ENCODE peak calls at places on chromosomes 5 and 9, in five cellular contexts. X is AG04450, Y is A673, D is cardiac muscle cell, K is psoas muscle. N is an unnamed sample.

GRCh38 chr9:91374939-91375338 is 13.2 kb upstream of the AUH start:
- DNase-seq in X (peak), Y (peak), D (no peak), K (no peak), N (no peak)

GRCh38 chr5:138344887-138345622 is 7.0 kb downstream of the FAM53C start:
- DNase-seq in X (no peak), Y (no peak), D (no peak), K (no peak), N (no peak)

GRCh38 chr5:161966544-161966943 is 101.0 kb upstream of the GABRG2 start:
- DNase-seq in X (no peak), Y (peak), D (peak), K (no peak), N (peak)

GRCh38 chr5:139180850-139181785 is 17.1 kb downstream of the SIL1 start:
- DNase-seq in X (no peak), Y (peak), D (no peak), K (no peak), N (no peak)

GRCh38 chr9:93549636-93550035 is 26.7 kb upstream of the PHF2 start:
- DNase-seq in X (no peak), Y (no peak), D (no peak), K (no peak), N (no peak)

GRCh38 chr5:115589043-115589442 is 13.2 kb downstream of the TICAM2 start:
- DNase-seq in X (no peak), Y (no peak), D (no peak), K (no peak), N (no peak)

GRCh38 chr5:151675225-151675955 is 11.3 kb downstream of the SPARC start:
- DNase-seq in X (no peak), Y (peak), D (no peak), K (no peak), N (peak)

GRCh38 chr5:132386644-132387286 is 17.3 kb downstream of the SLC22A5 start:
- DNase-seq in X (no peak), Y (peak), D (peak), K (peak), N (peak)

GRCh38 chr9:136665704-136666363 is 3.1 kb downstream of the EGFL7 start:
- DNase-seq in X (no peak), Y (peak), D (peak), K (no peak), N (no peak)

GRCh38 chr5:155807884-155808576 is 518.9 kb upstream of the SGCD start:
- DNase-seq in X (no peak), Y (no peak), D (no peak), K (no peak), N (no peak)

GRCh38 chr5:53418409-53418808 is 62.0 kb upstream of the FST start:
- DNase-seq in X (no peak), Y (no peak), D (no peak), K (no peak), N (no peak)

GRCh38 chr9:115606851-115607250 is 488.9 kb upstream of the TNC start:
- DNase-seq in X (no peak), Y (no peak), D (no peak), K (no peak), N (no peak)

GRCh38 chr5:156253130-156253529 is 73.8 kb upstream of the SGCD start:
- DNase-seq in X (no peak), Y (no peak), D (no peak), K (no peak), N (no peak)

GRCh38 chr5:14545308-14545707 is 36.3 kb upstream of the OTULINL start:
- DNase-seq in X (no peak), Y (no peak), D (no peak), K (no peak), N (no peak)

GRCh38 chr5:179243333-179243732 is 101.9 kb downstream of the ADAMTS2 start:
- DNase-seq in X (peak), Y (no peak), D (no peak), K (no peak), N (no peak)

GRCh38 chr5:134082264-134082992 is 32.1 kb upstream of the TCF7 start:
- DNase-seq in X (no peak), Y (no peak), D (no peak), K (no peak), N (no peak)

GRCh38 chr5:178244566-178244965 is 12.0 kb upstream of the PHYKPL start:
- DNase-seq in X (no peak), Y (no peak), D (no peak), K (no peak), N (no peak)

GRCh38 chr9:93451762-93452709 is 551 bp downstream of the FAM120A start:
- DNase-seq in X (no peak), Y (peak), D (peak), K (peak), N (peak)

GRCh38 chr5:72379936-72380335 is 59.8 kb downstream of the PTCD2 start:
- DNase-seq in X (no peak), Y (no peak), D (no peak), K (no peak), N (no peak)

GRCh38 chr9:27870404-27870803 is 297.1 kb upstream of the C9orf72 start:
- DNase-seq in X (no peak), Y (no peak), D (no peak), K (no peak), N (no peak)

GRCh38 chr9:124133752-124134151 is 122.2 kb downstream of the LHX2 start:
- DNase-seq in X (no peak), Y (no peak), D (peak), K (no peak), N (no peak)

GRCh38 chr5:147849226-147849625 is 17.8 kb upstream of the SPINK1 start:
- DNase-seq in X (no peak), Y (no peak), D (no peak), K (no peak), N (no peak)

GRCh38 chr9:124456341-124457078 is 6.3 kb downstream of the ADGRD2 start:
- DNase-seq in X (no peak), Y (no peak), D (no peak), K (no peak), N (no peak)

GRCh38 chr9:126985870-126986498 is 71.4 kb downstream of the RALGPS1 start:
- DNase-seq in X (no peak), Y (peak), D (no peak), K (peak), N (peak)

GRCh38 chr9:114033397-114034103 is 44.5 kb downstream of the AMBP start:
- DNase-seq in X (no peak), Y (peak), D (peak), K (peak), N (no peak)

GRCh38 chr5:119022017-119022745 is 33.8 kb upstream of the DTWD2 start:
- DNase-seq in X (peak), Y (peak), D (no peak), K (no peak), N (peak)

GRCh38 chr5:85311536-85311935 is 926.9 kb upstream of the EDIL3 start:
- DNase-seq in X (no peak), Y (no peak), D (no peak), K (no peak), N (no peak)

GRCh38 chr5:14082973-14083372 is 60.2 kb upstream of the TRIO start:
- DNase-seq in X (no peak), Y (no peak), D (no peak), K (no peak), N (no peak)

GRCh38 chr5:65072836-65073620 is 304.3 kb downstream of the CWC27 start:
- DNase-seq in X (no peak), Y (no peak), D (no peak), K (no peak), N (no peak)

GRCh38 chr9:4296217-4296616 is 3.7 kb downstream of the GLIS3 start:
- DNase-seq in X (no peak), Y (no peak), D (no peak), K (no peak), N (no peak)
- H3K4me3 ChIP-seq in X (no peak), Y (no peak), D (no peak), K (no peak), N (no peak)

GRCh38 chr9:68708089-68708488 is 3.0 kb downstream of the PIP5K1B start:
- DNase-seq in X (no peak), Y (no peak), D (no peak), K (no peak), N (no peak)

GRCh38 chr9:68706579-68707201 is 1.6 kb downstream of the PIP5K1B start:
- DNase-seq in X (no peak), Y (peak), D (peak), K (no peak), N (peak)

GRCh38 chr9:68704498-68704803 is 589 bp upstream of the PIP5K1B start:
- DNase-seq in X (no peak), Y (no peak), D (peak), K (no peak), N (no peak)

GRCh38 chr9:68704804-68705635 is at the start of gene PIP5K1B:
- DNase-seq in X (no peak), Y (peak), D (peak), K (peak), N (peak)

DNA sequence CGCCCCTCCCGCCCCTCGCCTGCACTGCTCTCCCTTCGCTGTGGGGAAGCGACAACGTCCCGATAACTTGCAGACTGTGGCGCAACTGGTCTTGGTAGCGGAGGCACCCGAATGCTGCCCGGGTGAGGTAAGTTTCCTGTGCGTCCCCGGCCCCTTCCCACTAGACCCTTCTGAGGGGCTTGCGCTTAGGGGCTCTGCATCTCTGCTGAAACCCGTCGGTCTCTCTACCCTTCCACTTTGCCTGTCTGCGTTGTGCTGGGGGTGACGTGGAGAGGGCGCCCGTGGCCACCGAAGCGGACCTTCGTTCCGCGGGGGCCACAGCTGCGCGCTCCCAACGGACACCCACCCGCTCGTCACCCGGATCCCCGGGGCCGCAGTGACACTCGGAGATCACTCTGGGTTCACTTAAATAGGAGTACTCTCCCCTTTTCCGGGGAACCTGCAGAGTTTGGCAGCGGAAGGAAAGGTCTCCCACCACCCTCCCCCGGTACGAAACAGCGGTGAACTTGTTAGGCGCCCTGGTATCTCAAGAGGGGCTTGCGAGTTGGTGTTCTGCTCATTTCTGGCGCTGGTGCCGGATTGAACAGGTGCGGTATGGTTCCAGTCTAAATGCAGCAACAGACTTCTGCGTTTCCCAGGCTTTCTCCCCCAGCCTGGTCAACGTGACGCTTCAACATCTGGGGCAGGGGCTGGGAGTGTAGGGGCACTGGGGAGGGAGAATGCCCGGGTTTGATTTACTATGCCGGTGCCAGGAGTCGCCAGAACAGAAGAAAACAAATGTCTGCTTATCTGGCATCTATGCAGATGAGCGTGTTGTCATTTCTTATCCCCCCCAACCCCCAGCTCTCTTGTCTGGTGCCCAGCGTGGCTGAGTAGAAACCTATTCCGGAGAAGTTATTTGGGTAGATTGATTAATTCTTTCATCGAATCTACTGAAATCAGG is 867 bp downstream of the PIP5K1B start:
- DNase-seq in X (no peak), Y (peak), D (peak), K (peak), N (peak)
- TF ChIP-seq CTCF in X (no peak), Y (no peak), D (no peak), K (no peak), N (no peak)

GRCh38 chr5:141412853-141413539 is at the start of gene PCDHGA10:
- DNase-seq in X (no peak), Y (peak), D (peak), K (peak), N (peak)
- H3K4me3 ChIP-seq in X (peak), Y (no peak), D (peak), K (peak), N (peak)

GRCh38 chr5:1203311-1203967 is 2.0 kb downstream of the SLC6A19 start:
- DNase-seq in X (no peak), Y (no peak), D (no peak), K (peak), N (no peak)

GRCh38 chr5:1203968-1204692 is 2.7 kb downstream of the SLC6A19 start:
- DNase-seq in X (no peak), Y (no peak), D (no peak), K (peak), N (no peak)

GRCh38 chr5:1205255-1206180 is 4.1 kb downstream of the SLC6A19 start:
- DNase-seq in X (no peak), Y (no peak), D (no peak), K (no peak), N (no peak)

GRCh38 chr5:1202798-1203185 is 1.4 kb downstream of the SLC6A19 start:
- DNase-seq in X (no peak), Y (no peak), D (no peak), K (no peak), N (no peak)

GRCh38 chr5:1204693-1205242 is 3.4 kb downstream of the SLC6A19 start:
- DNase-seq in X (no peak), Y (peak), D (peak), K (peak), N (no peak)
- TF ChIP-seq CTCF in X (peak), Y (peak), D (peak), K (no peak), N (no peak)

GRCh38 chr9:95514402-95514801 is 2.4 kb downstream of the PTCH1 start:
- DNase-seq in X (no peak), Y (peak), D (no peak), K (no peak), N (no peak)
- H3K4me3 ChIP-seq in X (no peak), Y (no peak), D (no peak), K (no peak), N (no peak)

GRCh38 chr5:34496258-34496657 is 159.9 kb upstream of the RAI14 start:
- DNase-seq in X (no peak), Y (no peak), D (no peak), K (no peak), N (no peak)
- TF ChIP-seq CTCF in X (peak), Y (no peak), D (no peak), K (no peak), N (no peak)

GRCh38 chr5:159921721-159922120 is 5.4 kb downstream of the ADRA1B start:
- DNase-seq in X (no peak), Y (no peak), D (no peak), K (no peak), N (no peak)

GRCh38 chr5:159913481-159913880 is 2.8 kb upstream of the ADRA1B start:
- DNase-seq in X (no peak), Y (no peak), D (no peak), K (no peak), N (no peak)

GRCh38 chr5:159915913-159916840 is at the start of gene ADRA1B:
- DNase-seq in X (no peak), Y (peak), D (peak), K (peak), N (peak)

GRCh38 chr5:159916841-159917761 is 819 bp downstream of the ADRA1B start:
- DNase-seq in X (no peak), Y (no peak), D (no peak), K (no peak), N (no peak)

GRCh38 chr5:159917919-159918487 is 1.7 kb downstream of the ADRA1B start:
- DNase-seq in X (no peak), Y (no peak), D (no peak), K (no peak), N (no peak)
- H3K4me3 ChIP-seq in X (no peak), Y (no peak), D (no peak), K (no peak), N (no peak)

DNA sequence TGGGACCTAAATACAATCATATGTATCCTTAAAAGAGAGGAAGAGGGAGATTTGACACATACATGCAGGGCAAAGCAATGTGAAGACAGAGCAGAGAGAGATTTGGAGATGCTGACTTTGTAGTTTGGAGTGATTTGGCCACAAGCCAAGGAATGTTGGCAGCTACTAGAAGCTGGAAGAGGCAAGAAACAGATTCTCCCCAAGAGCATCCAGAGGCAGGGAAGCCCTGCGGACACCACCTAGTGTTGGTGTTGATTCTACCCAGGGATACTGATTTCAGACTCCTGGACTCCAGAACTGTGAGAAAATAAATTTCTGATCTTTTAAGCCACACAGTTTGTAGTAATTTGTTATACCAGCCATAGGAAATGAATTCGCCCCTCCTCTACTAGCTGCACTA is 64.9 kb upstream of the OSMR start:
- DNase-seq in X (peak), Y (peak), D (peak), K (peak), N (no peak)
- TF ChIP-seq CTCF in X (peak), Y (peak), D (peak), K (peak), N (no peak)

GRCh38 chr9:131228096-131228495 is 48.2 kb downstream of the FAM78A start:
- DNase-seq in X (no peak), Y (peak), D (no peak), K (peak), N (no peak)
- H3K4me3 ChIP-seq in X (no peak), Y (no peak), D (no peak), K (peak), N (no peak)

DNA sequence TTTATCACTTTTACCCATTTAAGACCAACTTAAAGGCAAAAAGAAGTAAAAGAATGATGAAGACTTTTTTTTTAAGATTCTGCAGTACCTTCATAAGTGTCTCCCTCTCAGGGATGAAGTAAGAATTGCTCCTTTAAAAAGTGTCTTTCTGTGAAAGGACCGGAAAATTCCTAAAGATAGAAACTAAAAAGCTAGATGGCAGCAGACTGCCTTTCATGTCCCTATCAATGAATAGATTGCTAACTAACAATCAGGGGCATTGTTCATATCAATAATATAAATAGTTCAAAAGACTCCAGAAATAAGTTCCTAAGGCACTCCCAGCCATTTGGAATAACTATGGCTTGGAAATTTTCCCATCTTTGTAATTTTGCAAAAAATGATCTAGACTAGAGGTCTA is 558.0 kb downstream of the PDE4D start:
- DNase-seq in X (no peak), Y (no peak), D (no peak), K (no peak), N (no peak)
- TF ChIP-seq CTCF in X (no peak), Y (no peak), D (peak), K (no peak), N (no peak)

N was measured in GM12865.